ENCODE peak calls at places on chromosomes 2 and 18, in seven cellular contexts. C, F, R, B, M, Q and L are unnamed samples.

GRCh38 chr2:133765693-133766092 is 197.4 kb upstream of the NCKAP5 start:
- DNase-seq in C (no peak), F (no peak), R (no peak), B (no peak), M (no peak), Q (no peak), L (no peak)

GRCh38 chr2:151198646-151199045 is 63.0 kb downstream of the RBM43 start:
- DNase-seq in C (peak; percentile 3), F (no peak), R (no peak), B (no peak), M (no peak), Q (no peak), L (no peak)

GRCh38 chr2:226048625-226049024 is 649.1 kb downstream of the NYAP2 start:
- DNase-seq in C (peak; percentile 76), F (no peak), R (no peak), B (no peak), M (no peak), Q (no peak), L (no peak)

GRCh38 chr2:73827018-73827417 is 1.7 kb upstream of the STAMBP start:
- DNase-seq in C (peak; percentile 56), F (no peak), R (no peak), B (no peak), M (peak; percentile 62), Q (no peak), L (peak; percentile 30)

GRCh38 chr2:54239427-54239826 is 16.6 kb downstream of the TSPYL6 start:
- DNase-seq in C (no peak), F (no peak), R (no peak), B (no peak), M (no peak), Q (no peak), L (no peak)

GRCh38 chr18:39594206-39594605 is 2028.6 kb upstream of the CELF4 start:
- DNase-seq in C (no peak), F (no peak), R (no peak), B (no peak), M (no peak), Q (no peak), L (no peak)

GRCh38 chr18:61988100-61988499 is 95.3 kb upstream of the RNF152 start:
- DNase-seq in C (no peak), F (no peak), R (no peak), B (no peak), M (no peak), Q (no peak), L (no peak)

GRCh38 chr18:33802955-33803354 is 224.9 kb downstream of the ASXL3 start:
- DNase-seq in C (peak; percentile 61), F (peak; percentile 93), R (peak; percentile 37), B (no peak), M (no peak), Q (peak; percentile 100), L (peak; percentile 98)

GRCh38 chr2:47503481-47504070 is 100.6 kb downstream of the MSH2 start:
- DNase-seq in C (no peak), F (no peak), R (no peak), B (no peak), M (no peak), Q (no peak), L (peak; percentile 33)

GRCh38 chr2:239204143-239204875 is 196.5 kb downstream of the HDAC4 start:
- DNase-seq in C (no peak), F (no peak), R (no peak), B (no peak), M (no peak), Q (no peak), L (no peak)

GRCh38 chr2:30897539-30897938 is 90.3 kb upstream of the CAPN13 start:
- DNase-seq in C (no peak), F (no peak), R (no peak), B (no peak), M (no peak), Q (no peak), L (no peak)

GRCh38 chr2:11446733-11447248 is 19.2 kb downstream of the E2F6 start:
- DNase-seq in C (peak; percentile 61), F (peak; percentile 33), R (no peak), B (peak; percentile 60), M (peak; percentile 79), Q (no peak), L (peak; percentile 56)

GRCh38 chr2:66853585-66853984 is 418.7 kb downstream of the MEIS1 start:
- DNase-seq in C (no peak), F (no peak), R (no peak), B (no peak), M (no peak), Q (no peak), L (no peak)